ENCODE peak calls at places on chromosomes 5 and 9, in four cellular contexts. T, R, D and V are unnamed samples.

GRCh38 chr9:93299418-93300174 is 115.7 kb downstream of the WNK2 start:
- DNase-seq in T (no peak), R (no peak), D (no peak), V (no peak)

GRCh38 chr5:38601843-38602424 is 45.5 kb upstream of the LIFR start:
- DNase-seq in T (peak), R (peak), D (no peak), V (no peak)

GRCh38 chr5:37815913-37816312 is 23.9 kb downstream of the GDNF start:
- DNase-seq in T (no peak), R (no peak), D (no peak), V (no peak)

GRCh38 chr5:131749138-131749537 is 47.7 kb downstream of the FNIP1 start:
- DNase-seq in T (peak), R (no peak), D (no peak), V (no peak)

GRCh38 chr9:129237195-129237611 is 59.1 kb upstream of the IER5L start:
- DNase-seq in T (peak), R (peak), D (no peak), V (no peak)

GRCh38 chr5:95734916-95735315 is 3.8 kb downstream of the RHOBTB3 start:
- DNase-seq in T (peak), R (no peak), D (no peak), V (no peak)

GRCh38 chr9:118991366-118992285 is 377.6 kb downstream of the BRINP1 start:
- DNase-seq in T (no peak), R (no peak), D (peak), V (no peak)

GRCh38 chr9:134863941-134864820 is 16.4 kb upstream of the FCN2 start:
- DNase-seq in T (no peak), R (no peak), D (peak), V (no peak)

GRCh38 chr5:170591055-170591454 is 87.2 kb downstream of the KCNIP1 start:
- DNase-seq in T (no peak), R (no peak), D (no peak), V (no peak)

GRCh38 chr9:114570742-114571141 is 16.8 kb upstream of the ATP6V1G1 start:
- DNase-seq in T (no peak), R (no peak), D (no peak), V (no peak)

GRCh38 chr5:133365738-133366137 is 246.6 kb downstream of the FSTL4 start:
- DNase-seq in T (no peak), R (no peak), D (no peak), V (no peak)

GRCh38 chr9:125908138-125908537 is 161.0 kb downstream of the PBX3 start:
- DNase-seq in T (no peak), R (peak), D (no peak), V (no peak)

GRCh38 chr5:95760291-95761191 is 29.4 kb downstream of the RHOBTB3 start:
- DNase-seq in T (peak), R (peak), D (no peak), V (no peak)

GRCh38 chr5:75654693-75655315 is 43.6 kb downstream of the ANKDD1B start:
- DNase-seq in T (no peak), R (no peak), D (no peak), V (no peak)

DNA sequence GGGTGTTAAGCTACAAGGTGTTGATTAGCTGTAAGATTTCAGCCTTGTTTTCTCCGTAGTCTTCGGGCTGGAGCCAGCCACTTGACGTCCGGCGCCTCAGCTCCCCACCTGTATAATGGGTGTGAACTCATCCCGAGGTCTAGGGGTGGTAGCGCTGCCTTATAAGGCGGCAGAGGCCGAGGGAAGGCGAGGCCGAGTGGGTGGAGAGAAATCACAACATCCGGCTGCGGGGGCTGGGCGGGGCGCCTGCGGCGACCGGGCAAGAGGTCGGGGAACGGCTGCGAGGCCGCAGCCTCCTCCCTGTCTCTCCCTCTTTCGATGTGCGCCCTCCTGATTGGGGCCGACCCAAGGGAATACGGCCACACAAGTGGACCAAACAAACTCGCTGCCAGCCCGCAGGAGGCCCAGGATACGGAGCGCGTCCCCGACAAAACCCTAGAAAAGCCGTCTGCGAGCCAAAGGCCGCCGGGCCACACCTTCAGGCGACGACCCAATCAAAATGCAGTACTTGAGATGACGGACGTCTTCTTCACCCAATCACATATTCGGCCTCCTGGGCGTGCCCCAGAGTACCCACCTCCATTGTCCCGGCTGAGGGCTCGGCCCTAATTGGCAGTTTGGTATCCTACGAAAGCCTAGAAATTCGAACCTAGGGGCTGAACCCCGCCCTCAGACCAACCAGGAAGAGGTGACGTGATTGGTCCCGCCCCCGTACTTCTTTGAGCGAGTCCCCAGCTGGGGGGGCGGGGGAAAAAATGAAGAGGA is 493 bp upstream of the GRK6 start:
- DNase-seq in T (peak), R (peak), D (peak), V (peak)
- H2BK120ac ChIP-seq in T (peak), R (no peak), D (peak), V (no peak)

GRCh38 chr5:180101451-180102105 is 30.0 kb upstream of the RNF130 start:
- DNase-seq in T (no peak), R (no peak), D (no peak), V (no peak)
- H2AK5ac ChIP-seq in T (no peak), R (no peak), D (no peak), V (peak)

DNA sequence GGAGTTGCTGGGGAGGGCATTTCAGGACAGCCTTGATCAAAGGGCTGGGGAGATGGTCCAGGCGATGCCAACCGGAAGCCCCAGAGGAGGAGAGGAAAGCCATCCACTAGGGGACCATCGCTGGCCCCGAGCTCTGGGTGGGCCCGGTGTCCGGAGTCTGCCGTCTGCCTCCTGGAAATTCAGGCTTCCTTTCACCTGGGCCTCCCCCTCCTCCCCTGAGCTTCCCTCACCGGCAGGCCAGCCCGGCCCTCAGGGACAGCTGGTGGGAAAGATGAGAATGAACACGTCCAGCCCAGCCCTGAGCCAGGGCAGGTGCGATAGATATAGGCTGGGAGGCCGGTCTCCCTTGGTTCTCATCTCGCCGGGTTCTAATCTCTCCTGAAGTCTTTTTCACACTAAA is 17.2 kb downstream of the IRX4 start:
- DNase-seq in T (no peak), R (no peak), D (no peak), V (no peak)
- H2BK120ac ChIP-seq in T (no peak), R (no peak), D (no peak), V (no peak)

GRCh38 chr9:109922617-109923260 is 142.7 kb downstream of the PALM2AKAP2 start:
- DNase-seq in T (no peak), R (no peak), D (no peak), V (no peak)

GRCh38 chr9:109916316-109916715 is 136.3 kb downstream of the PALM2AKAP2 start:
- DNase-seq in T (no peak), R (no peak), D (no peak), V (no peak)

GRCh38 chr9:109923371-109923770 is 143.4 kb downstream of the PALM2AKAP2 start:
- DNase-seq in T (no peak), R (no peak), D (no peak), V (no peak)

GRCh38 chr9:109918359-109919163 is 138.6 kb downstream of the PALM2AKAP2 start:
- DNase-seq in T (no peak), R (no peak), D (no peak), V (no peak)

GRCh38 chr9:109919736-109920408 is 139.9 kb downstream of the PALM2AKAP2 start:
- DNase-seq in T (no peak), R (no peak), D (no peak), V (no peak)
- H2AK5ac ChIP-seq in T (peak), R (no peak), D (no peak), V (no peak)

DNA sequence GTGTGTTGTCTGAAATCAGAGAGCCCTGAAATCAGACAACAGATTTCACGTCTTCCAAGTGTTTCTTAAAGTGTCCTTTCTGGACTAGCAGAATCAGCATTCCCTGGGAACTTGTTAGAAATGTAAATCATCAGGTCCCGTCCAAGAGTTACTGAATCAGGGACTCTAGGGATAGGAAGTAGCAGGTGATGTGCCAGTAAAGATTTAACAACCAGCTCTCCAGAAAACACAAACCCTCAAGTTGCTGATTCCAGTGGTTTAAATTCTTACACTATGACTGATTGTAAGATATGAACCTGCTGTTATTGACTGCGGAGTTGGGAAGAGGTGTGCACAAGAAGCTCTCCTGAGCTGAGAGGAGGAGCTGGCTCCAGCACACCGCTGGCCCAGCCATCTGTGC is 39.1 kb upstream of the BASP1 start:
- DNase-seq in T (peak), R (no peak), D (no peak), V (no peak)
- H2BK120ac ChIP-seq in T (peak), R (no peak), D (no peak), V (no peak)

GRCh38 chr9:37784291-37784639 is 599 bp downstream of the EXOSC3 start:
- DNase-seq in T (peak), R (no peak), D (no peak), V (no peak)
- H2AK5ac ChIP-seq in T (no peak), R (no peak), D (no peak), V (no peak)

GRCh38 chr5:179324760-179325295 is 20.4 kb downstream of the ADAMTS2 start:
- DNase-seq in T (no peak), R (no peak), D (no peak), V (no peak)

GRCh38 chr5:179321206-179321987 is 23.9 kb downstream of the ADAMTS2 start:
- DNase-seq in T (no peak), R (no peak), D (no peak), V (no peak)

GRCh38 chr5:179325296-179326031 is 19.8 kb downstream of the ADAMTS2 start:
- DNase-seq in T (no peak), R (no peak), D (no peak), V (no peak)

GRCh38 chr5:179322071-179323025 is 22.9 kb downstream of the ADAMTS2 start:
- DNase-seq in T (no peak), R (no peak), D (no peak), V (no peak)

DNA sequence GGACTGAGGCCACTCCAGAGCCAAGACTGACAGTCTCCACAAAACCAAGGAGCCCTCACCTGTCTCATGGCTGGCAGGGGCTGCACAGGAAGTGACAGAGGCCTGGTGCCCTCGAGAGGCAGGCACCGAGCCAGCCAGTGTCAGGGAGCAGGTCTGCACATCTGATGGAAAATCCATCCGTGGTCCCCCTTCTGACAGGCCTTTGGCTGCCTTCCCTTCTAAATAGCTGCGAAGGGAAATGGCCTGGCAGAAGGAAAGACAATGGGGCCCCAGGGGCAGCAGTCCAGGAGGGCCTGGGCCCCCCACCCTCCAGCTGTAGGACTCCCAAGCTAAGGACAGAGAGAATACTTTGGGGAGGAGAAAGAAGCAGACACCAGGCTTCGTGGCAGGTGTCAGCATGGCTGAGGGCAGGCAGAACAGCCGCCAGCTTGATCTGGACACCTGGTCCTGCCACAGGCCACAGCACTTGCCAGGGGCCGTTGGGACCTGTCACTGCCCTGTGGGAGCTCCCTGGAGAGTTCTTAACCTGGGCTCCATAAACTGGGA is 22.2 kb downstream of the ADAMTS2 start:
- DNase-seq in T (no peak), R (no peak), D (no peak), V (no peak)
- H2BK120ac ChIP-seq in T (no peak), R (no peak), D (no peak), V (no peak)

GRCh38 chr5:22473865-22474264 is 379.3 kb downstream of the CDH12 start:
- DNase-seq in T (no peak), R (no peak), D (no peak), V (no peak)

GRCh38 chr5:22465177-22465576 is 388.0 kb downstream of the CDH12 start:
- DNase-seq in T (no peak), R (no peak), D (no peak), V (no peak)

GRCh38 chr5:22465616-22466015 is 387.5 kb downstream of the CDH12 start:
- DNase-seq in T (no peak), R (no peak), D (no peak), V (no peak)

GRCh38 chr5:22471154-22471553 is 382.0 kb downstream of the CDH12 start:
- DNase-seq in T (no peak), R (no peak), D (no peak), V (no peak)

GRCh38 chr5:22470408-22470807 is 382.7 kb downstream of the CDH12 start:
- DNase-seq in T (no peak), R (no peak), D (no peak), V (no peak)
- H2AK5ac ChIP-seq in T (no peak), R (no peak), D (no peak), V (no peak)

GRCh38 chr5:147782053-147783028 is at the start of gene JAKMIP2:
- DNase-seq in T (peak), R (peak), D (peak), V (peak)
- H2BK120ac ChIP-seq in T (no peak), R (no peak), D (peak), V (no peak)